ENCODE peak calls at places on chromosome 11, in ten cellular contexts. One of them, this sample, is unnamed.

GRCh38 chr11:28836285-28837081 is 728.3 kb downstream of the METTL15 start:
- DNase-seq in dorsolateral prefrontal cortex: no peak
- DNase-seq in astrocyte of the spinal cord: peak
- DNase-seq in PC-3: peak
- DNase-seq in colonic mucosa: no peak
- DNase-seq in HCT116: no peak
- DNase-seq in fibroblast of mammary gland: peak
- DNase-seq in AG04450: peak
- DNase-seq in MM.1S: no peak
- DNase-seq in AG10803: peak
- DNase-seq in this sample: peak

GRCh38 chr11:86418929-86419328 is 44.2 kb downstream of the CCDC81 start:
- DNase-seq in astrocyte of the spinal cord: peak
- DNase-seq in AG10803: peak
- DNase-seq in fibroblast of mammary gland: peak
- DNase-seq in PC-3: peak
- DNase-seq in AG04450: no peak
- DNase-seq in HCT116: no peak
- DNase-seq in MM.1S: no peak
- DNase-seq in dorsolateral prefrontal cortex: no peak
- DNase-seq in colonic mucosa: no peak
- DNase-seq in this sample: peak

GRCh38 chr11:92978226-92979111 is 9.0 kb downstream of the MTNR1B start:
- DNase-seq in MM.1S: no peak
- DNase-seq in AG04450: no peak
- DNase-seq in PC-3: no peak
- DNase-seq in AG10803: peak
- DNase-seq in astrocyte of the spinal cord: peak
- DNase-seq in colonic mucosa: no peak
- DNase-seq in fibroblast of mammary gland: peak
- DNase-seq in HCT116: no peak
- DNase-seq in dorsolateral prefrontal cortex: peak
- DNase-seq in this sample: peak

GRCh38 chr11:123137496-123138270 is 57.4 kb downstream of the CLMP start:
- DNase-seq in AG04450: no peak
- DNase-seq in astrocyte of the spinal cord: peak
- DNase-seq in dorsolateral prefrontal cortex: no peak
- DNase-seq in HCT116: no peak
- DNase-seq in MM.1S: no peak
- DNase-seq in AG10803: peak
- DNase-seq in PC-3: no peak
- DNase-seq in fibroblast of mammary gland: peak
- DNase-seq in colonic mucosa: peak
- DNase-seq in this sample: no peak

GRCh38 chr11:13269775-13270174 is 7.8 kb upstream of the BMAL1 start:
- DNase-seq in fibroblast of mammary gland: peak
- DNase-seq in HCT116: no peak
- DNase-seq in colonic mucosa: no peak
- DNase-seq in PC-3: peak
- DNase-seq in AG10803: no peak
- DNase-seq in astrocyte of the spinal cord: peak
- DNase-seq in dorsolateral prefrontal cortex: no peak
- DNase-seq in MM.1S: no peak
- DNase-seq in AG04450: no peak
- DNase-seq in this sample: peak

GRCh38 chr11:123480290-123480815 is 50.3 kb downstream of the GRAMD1B start:
- DNase-seq in AG04450: no peak
- DNase-seq in MM.1S: no peak
- DNase-seq in dorsolateral prefrontal cortex: no peak
- DNase-seq in HCT116: no peak
- DNase-seq in AG10803: no peak
- DNase-seq in fibroblast of mammary gland: no peak
- DNase-seq in PC-3: no peak
- DNase-seq in astrocyte of the spinal cord: no peak
- DNase-seq in colonic mucosa: no peak
- DNase-seq in this sample: no peak

GRCh38 chr11:117443269-117444186 is 115.9 kb downstream of the CEP164 start:
- DNase-seq in HCT116: no peak
- DNase-seq in AG10803: peak
- DNase-seq in fibroblast of mammary gland: peak
- DNase-seq in MM.1S: no peak
- DNase-seq in dorsolateral prefrontal cortex: peak
- DNase-seq in PC-3: peak
- DNase-seq in AG04450: no peak
- DNase-seq in astrocyte of the spinal cord: no peak
- DNase-seq in colonic mucosa: peak
- DNase-seq in this sample: no peak

GRCh38 chr11:117185739-117186430 is 7.3 kb downstream of the SIDT2 start:
- DNase-seq in MM.1S: no peak
- DNase-seq in PC-3: no peak
- DNase-seq in AG10803: no peak
- DNase-seq in AG04450: no peak
- DNase-seq in colonic mucosa: no peak
- DNase-seq in fibroblast of mammary gland: no peak
- DNase-seq in astrocyte of the spinal cord: no peak
- DNase-seq in dorsolateral prefrontal cortex: peak
- DNase-seq in HCT116: no peak
- DNase-seq in this sample: no peak

GRCh38 chr11:120907971-120908370 is 115.9 kb upstream of the TBCEL start:
- DNase-seq in colonic mucosa: no peak
- DNase-seq in HCT116: no peak
- DNase-seq in AG10803: no peak
- DNase-seq in MM.1S: no peak
- DNase-seq in PC-3: no peak
- DNase-seq in astrocyte of the spinal cord: no peak
- DNase-seq in dorsolateral prefrontal cortex: no peak
- DNase-seq in fibroblast of mammary gland: no peak
- DNase-seq in AG04450: no peak
- DNase-seq in this sample: no peak

GRCh38 chr11:45745065-45745811 is 59.7 kb upstream of the SLC35C1 start:
- DNase-seq in AG10803: no peak
- DNase-seq in astrocyte of the spinal cord: no peak
- DNase-seq in colonic mucosa: no peak
- DNase-seq in MM.1S: no peak
- DNase-seq in PC-3: no peak
- DNase-seq in fibroblast of mammary gland: no peak
- DNase-seq in dorsolateral prefrontal cortex: no peak
- DNase-seq in HCT116: no peak
- DNase-seq in AG04450: no peak
- DNase-seq in this sample: no peak

GRCh38 chr11:45752136-45752535 is 52.8 kb upstream of the SLC35C1 start:
- DNase-seq in PC-3: no peak
- DNase-seq in AG04450: no peak
- DNase-seq in fibroblast of mammary gland: no peak
- DNase-seq in colonic mucosa: no peak
- DNase-seq in HCT116: no peak
- DNase-seq in astrocyte of the spinal cord: no peak
- DNase-seq in AG10803: no peak
- DNase-seq in MM.1S: no peak
- DNase-seq in dorsolateral prefrontal cortex: no peak
- DNase-seq in this sample: no peak

GRCh38 chr11:45750439-45750838 is 54.5 kb upstream of the SLC35C1 start:
- DNase-seq in MM.1S: no peak
- DNase-seq in AG10803: no peak
- DNase-seq in colonic mucosa: no peak
- DNase-seq in PC-3: no peak
- DNase-seq in dorsolateral prefrontal cortex: no peak
- DNase-seq in AG04450: no peak
- DNase-seq in HCT116: no peak
- DNase-seq in astrocyte of the spinal cord: no peak
- DNase-seq in fibroblast of mammary gland: no peak
- DNase-seq in this sample: no peak

GRCh38 chr11:45751430-45751829 is 53.5 kb upstream of the SLC35C1 start:
- DNase-seq in fibroblast of mammary gland: no peak
- DNase-seq in AG10803: no peak
- DNase-seq in astrocyte of the spinal cord: no peak
- DNase-seq in dorsolateral prefrontal cortex: peak
- DNase-seq in HCT116: no peak
- DNase-seq in MM.1S: no peak
- DNase-seq in colonic mucosa: no peak
- DNase-seq in PC-3: no peak
- DNase-seq in AG04450: no peak
- DNase-seq in this sample: no peak

GRCh38 chr11:45748801-45749200 is 56.1 kb upstream of the SLC35C1 start:
- DNase-seq in AG10803: no peak
- DNase-seq in dorsolateral prefrontal cortex: no peak
- DNase-seq in AG04450: no peak
- DNase-seq in HCT116: no peak
- DNase-seq in colonic mucosa: no peak
- DNase-seq in astrocyte of the spinal cord: no peak
- DNase-seq in fibroblast of mammary gland: no peak
- DNase-seq in PC-3: no peak
- DNase-seq in MM.1S: no peak
- DNase-seq in this sample: no peak
- TF ChIP-seq CTCF in AG10803: no peak
- TF ChIP-seq CTCF in dorsolateral prefrontal cortex: no peak
- TF ChIP-seq CTCF in AG04450: no peak
- TF ChIP-seq CTCF in HCT116: peak
- TF ChIP-seq CTCF in colonic mucosa: no peak
- TF ChIP-seq CTCF in astrocyte of the spinal cord: no peak
- TF ChIP-seq CTCF in fibroblast of mammary gland: no peak
- TF ChIP-seq CTCF in PC-3: no peak
- TF ChIP-seq CTCF in MM.1S: no peak
- TF ChIP-seq CTCF in this sample: no peak

DNA sequence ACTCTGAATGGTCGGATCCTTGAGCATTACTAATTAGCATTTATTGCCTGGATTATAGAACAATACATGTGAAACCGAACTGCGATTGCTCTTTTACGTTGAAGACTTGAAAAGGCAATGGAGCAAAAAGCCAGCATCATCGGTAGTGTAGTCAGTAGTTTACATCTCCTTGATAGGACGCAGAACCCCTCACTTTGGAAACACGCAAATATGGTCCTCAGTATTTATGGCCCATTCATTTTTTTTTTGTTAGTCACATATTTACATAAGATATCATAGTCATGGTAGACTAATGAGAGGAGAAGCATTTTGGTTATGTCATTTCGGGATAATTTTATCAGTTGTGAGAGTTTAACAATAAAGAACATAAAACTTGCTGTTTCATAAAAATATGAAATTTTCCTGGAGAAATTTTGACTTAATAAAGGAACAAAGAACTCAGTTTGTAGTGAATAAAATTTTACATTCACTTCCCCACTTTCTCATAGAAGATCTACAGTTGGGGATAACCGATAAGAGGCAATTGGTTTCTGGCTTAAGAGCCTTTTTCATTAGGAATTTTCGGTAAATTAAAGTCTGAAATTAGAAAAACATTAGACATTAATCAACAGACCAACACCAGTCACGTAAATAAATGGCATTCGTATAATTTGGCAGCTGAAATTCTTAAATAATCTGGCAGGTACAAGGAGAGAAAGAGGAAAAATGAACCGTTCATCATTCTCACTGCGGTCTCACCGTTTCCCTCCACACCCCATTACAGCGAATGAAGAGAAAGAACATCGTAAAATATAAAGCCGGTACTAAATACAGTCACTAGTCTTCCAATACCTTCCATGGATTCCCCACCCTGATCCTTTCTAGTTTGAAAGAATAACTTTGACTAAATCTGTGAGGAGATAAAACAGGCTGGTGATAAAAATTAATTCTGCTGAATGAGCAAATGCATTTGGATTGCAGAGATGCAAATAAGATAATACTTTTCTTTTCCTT is 19.8 kb downstream of the BLID start:
- DNase-seq in PC-3: peak
- DNase-seq in fibroblast of mammary gland: peak
- DNase-seq in HCT116: no peak
- DNase-seq in colonic mucosa: no peak
- DNase-seq in AG04450: no peak
- DNase-seq in dorsolateral prefrontal cortex: no peak
- DNase-seq in astrocyte of the spinal cord: peak
- DNase-seq in MM.1S: no peak
- DNase-seq in AG10803: peak
- DNase-seq in this sample: no peak
- H3K4me3 ChIP-seq in PC-3: peak
- H3K4me3 ChIP-seq in fibroblast of mammary gland: peak
- H3K4me3 ChIP-seq in HCT116: no peak
- H3K4me3 ChIP-seq in colonic mucosa: no peak
- H3K4me3 ChIP-seq in AG04450: peak
- H3K4me3 ChIP-seq in dorsolateral prefrontal cortex: peak
- H3K4me3 ChIP-seq in astrocyte of the spinal cord: peak
- H3K4me3 ChIP-seq in MM.1S: no peak
- H3K4me3 ChIP-seq in AG10803: peak
- H3K4me3 ChIP-seq in this sample: no peak

GRCh38 chr11:23554002-23554401 is 693.7 kb upstream of the CCDC179 start:
- DNase-seq in AG04450: no peak
- DNase-seq in AG10803: no peak
- DNase-seq in HCT116: no peak
- DNase-seq in dorsolateral prefrontal cortex: no peak
- DNase-seq in MM.1S: no peak
- DNase-seq in colonic mucosa: no peak
- DNase-seq in PC-3: peak
- DNase-seq in fibroblast of mammary gland: peak
- DNase-seq in astrocyte of the spinal cord: no peak
- DNase-seq in this sample: peak
- TF ChIP-seq CTCF in AG04450: no peak
- TF ChIP-seq CTCF in AG10803: peak
- TF ChIP-seq CTCF in HCT116: no peak
- TF ChIP-seq CTCF in dorsolateral prefrontal cortex: no peak
- TF ChIP-seq CTCF in MM.1S: no peak
- TF ChIP-seq CTCF in colonic mucosa: no peak
- TF ChIP-seq CTCF in PC-3: peak
- TF ChIP-seq CTCF in fibroblast of mammary gland: peak
- TF ChIP-seq CTCF in astrocyte of the spinal cord: no peak
- TF ChIP-seq CTCF in this sample: peak

DNA sequence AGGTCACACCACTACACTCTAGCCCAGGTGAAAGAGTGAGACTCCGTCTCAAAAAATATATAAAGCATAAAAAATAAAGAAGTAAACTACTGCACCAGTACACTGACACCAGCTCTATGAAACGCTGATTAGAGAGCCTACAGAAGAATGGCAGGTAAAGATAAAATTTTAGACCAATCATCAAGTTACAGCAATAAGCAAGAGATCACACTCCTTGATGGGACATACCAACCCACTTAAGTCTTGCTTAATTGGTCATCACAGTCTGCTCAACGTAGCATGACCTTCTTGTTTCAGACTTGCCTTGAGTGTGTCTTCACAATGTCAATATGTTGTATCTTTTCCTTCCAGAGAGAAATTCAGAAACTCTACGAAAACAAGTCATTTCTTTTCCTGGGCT is 12.5 kb downstream of the SRPRA start:
- DNase-seq in fibroblast of mammary gland: no peak
- DNase-seq in MM.1S: no peak
- DNase-seq in PC-3: no peak
- DNase-seq in dorsolateral prefrontal cortex: no peak
- DNase-seq in AG10803: no peak
- DNase-seq in colonic mucosa: no peak
- DNase-seq in HCT116: no peak
- DNase-seq in astrocyte of the spinal cord: no peak
- DNase-seq in AG04450: no peak
- DNase-seq in this sample: no peak
- H3K4me3 ChIP-seq in fibroblast of mammary gland: no peak
- H3K4me3 ChIP-seq in MM.1S: no peak
- H3K4me3 ChIP-seq in PC-3: no peak
- H3K4me3 ChIP-seq in dorsolateral prefrontal cortex: no peak
- H3K4me3 ChIP-seq in AG10803: no peak
- H3K4me3 ChIP-seq in colonic mucosa: no peak
- H3K4me3 ChIP-seq in HCT116: no peak
- H3K4me3 ChIP-seq in astrocyte of the spinal cord: no peak
- H3K4me3 ChIP-seq in AG04450: no peak
- H3K4me3 ChIP-seq in this sample: no peak